ENCODE peak calls at places on chromosomes 5 and 9, in five cellular contexts. M is stimulated activated CD8-positive, alpha-beta memory T cell treated with anti-CD3 and anti-CD28 coated beads, Interleukin-4, amount 100 ng/mL, for 4 hours; Z is GM18507; O is NCI-H1048; J is EL. G is an unnamed sample.

GRCh38 chr5:172490739-172491461 is 36.6 kb upstream of the SH3PXD2B start:
- DNase-seq in O (no peak), Z (no peak), J (no peak), M (no peak), G (no peak)

GRCh38 chr9:126128494-126129142 is 198.0 kb upstream of the MVB12B start:
- DNase-seq in O (no peak), J (no peak), Z (no peak), M (no peak), G (no peak)

GRCh38 chr5:172142709-172143215 is 45.3 kb downstream of the STK10 start:
- DNase-seq in O (no peak), Z (no peak), M (no peak), J (no peak), G (no peak)

GRCh38 chr5:71986101-71986500 is 121.2 kb upstream of the MAP1B start:
- DNase-seq in M (no peak), J (peak; percentile 17), O (no peak), Z (no peak), G (no peak)

GRCh38 chr5:135977375-135977928 is 22.7 kb upstream of the LECT2 start:
- DNase-seq in Z (peak; percentile 7), M (no peak), O (no peak), J (no peak), G (no peak)

GRCh38 chr9:113599647-113600476 is 136.3 kb downstream of the RGS3 start:
- DNase-seq in O (no peak), Z (no peak), J (peak; percentile 95), M (no peak), G (no peak)

GRCh38 chr5:78063495-78063894 is 231.0 kb downstream of the AP3B1 start:
- DNase-seq in J (no peak), M (no peak), O (no peak), Z (no peak), G (no peak)

GRCh38 chr5:150054569-150054968 is 31.8 kb downstream of the CSF1R start:
- DNase-seq in O (no peak), Z (no peak), M (no peak), J (no peak), G (no peak)

GRCh38 chr9:137619240-137620090 is 660 bp downstream of the EHMT1 start:
- DNase-seq in O (no peak), M (no peak), Z (peak; percentile 37), J (peak; percentile 48), G (no peak)

GRCh38 chr5:164002214-164002613 is 496.8 kb downstream of the MAT2B start:
- DNase-seq in Z (no peak), M (no peak), O (no peak), J (no peak), G (no peak)

GRCh38 chr5:113321266-113321665 is 113.5 kb downstream of the TSSK1B start:
- DNase-seq in M (no peak), J (no peak), O (no peak), Z (no peak), G (no peak)

GRCh38 chr9:35397923-35398322 is 92.0 kb upstream of the RUSC2 start:
- DNase-seq in Z (no peak), O (no peak), J (no peak), M (no peak), G (no peak)

GRCh38 chr9:88980732-88981336 is 10.4 kb upstream of the S1PR3 start:
- DNase-seq in M (no peak), J (peak; percentile 37), O (no peak), Z (no peak), G (no peak)

GRCh38 chr5:56148453-56148971 is 84.6 kb downstream of the ANKRD55 start:
- DNase-seq in Z (peak; percentile 47), M (no peak), O (no peak), J (no peak), G (no peak)